ENCODE peak calls at places on chromosome 1, in seven cellular contexts. H, N, Z, P, R, Y and M are unnamed samples.

GRCh38 chr1:1273152-1273534 is 511 bp downstream of the UBE2J2 start:
- DNase-seq in H (no peak), N (no peak), Z (no peak), P (no peak), R (peak), Y (no peak), M (no peak)

GRCh38 chr1:155002479-155003226 is at the start of gene ZBTB7B:
- DNase-seq in H (peak), N (no peak), Z (peak), P (no peak), R (peak), Y (no peak), M (peak)

GRCh38 chr1:1605034-1605591 is 5.2 kb upstream of the FNDC10 start:
- DNase-seq in H (peak), N (no peak), Z (no peak), P (no peak), R (no peak), Y (no peak), M (peak)

GRCh38 chr1:55378582-55378981 is 163.4 kb upstream of the USP24 start:
- DNase-seq in H (no peak), N (peak), Z (peak), P (no peak), R (peak), Y (peak), M (peak)

GRCh38 chr1:94974824-94975223 is 47.9 kb upstream of the CNN3 start:
- DNase-seq in H (no peak), N (peak), Z (peak), P (no peak), R (no peak), Y (no peak), M (no peak)

GRCh38 chr1:236659792-236660587 is 26.3 kb upstream of the ACTN2 start:
- DNase-seq in H (no peak), N (no peak), Z (no peak), P (no peak), R (peak), Y (no peak), M (peak)

GRCh38 chr1:240254778-240255291 is 163.2 kb downstream of the FMN2 start:
- DNase-seq in H (no peak), N (no peak), Z (no peak), P (no peak), R (peak), Y (no peak), M (peak)

GRCh38 chr1:40911105-40911504 is 48.9 kb upstream of the CITED4 start:
- DNase-seq in H (no peak), N (no peak), Z (no peak), P (no peak), R (no peak), Y (no peak), M (no peak)

GRCh38 chr1:99943238-99943794 is 26.5 kb upstream of the SLC35A3 start:
- DNase-seq in H (no peak), N (peak), Z (peak), P (peak), R (no peak), Y (no peak), M (no peak)

GRCh38 chr1:153001382-153001781 is at the start of gene SPRR3:
- DNase-seq in H (no peak), N (no peak), Z (no peak), P (no peak), R (no peak), Y (no peak), M (no peak)

GRCh38 chr1:45411510-45411899 is 71.3 kb upstream of the MUTYH start:
- DNase-seq in H (no peak), N (no peak), Z (no peak), P (no peak), R (no peak), Y (no peak), M (peak)

GRCh38 chr1:235502601-235503332 is 1.5 kb downstream of the B3GALNT2 start:
- DNase-seq in H (no peak), N (peak), Z (no peak), P (no peak), R (no peak), Y (no peak), M (no peak)

GRCh38 chr1:95742591-95743089 is 508.6 kb downstream of the RWDD3 start:
- DNase-seq in H (peak), N (peak), Z (peak), P (peak), R (no peak), Y (no peak), M (peak)

GRCh38 chr1:111471012-111471411 is 2.8 kb upstream of the C1orf162 start:
- DNase-seq in H (peak), N (no peak), Z (no peak), P (no peak), R (no peak), Y (no peak), M (no peak)

GRCh38 chr1:166305371-166305770 is 138.6 kb upstream of the FAM78B start:
- DNase-seq in H (no peak), N (no peak), Z (no peak), P (no peak), R (no peak), Y (no peak), M (no peak)

GRCh38 chr1:67570473-67571143 is 114.4 kb upstream of the GADD45A start:
- DNase-seq in H (no peak), N (peak), Z (peak), P (no peak), R (no peak), Y (no peak), M (no peak)

GRCh38 chr1:9766759-9767442 is 56.9 kb downstream of the CLSTN1 start:
- DNase-seq in H (no peak), N (peak), Z (peak), P (no peak), R (no peak), Y (no peak), M (no peak)

GRCh38 chr1:42756956-42757891 is 9.6 kb downstream of the P3H1 start:
- DNase-seq in H (no peak), N (peak), Z (peak), P (peak), R (no peak), Y (no peak), M (peak)

GRCh38 chr1:63662846-63663245 is 69.6 kb downstream of the PGM1 start:
- DNase-seq in H (no peak), N (peak), Z (peak), P (no peak), R (no peak), Y (no peak), M (peak)

GRCh38 chr1:184747089-184747955 is 7.3 kb downstream of the EDEM3 start:
- DNase-seq in H (no peak), N (no peak), Z (no peak), P (no peak), R (no peak), Y (no peak), M (no peak)

GRCh38 chr1:227234998-227235405 is 83.3 kb downstream of the CDC42BPA start:
- DNase-seq in H (no peak), N (peak), Z (peak), P (peak), R (no peak), Y (peak), M (peak)

GRCh38 chr1:186662752-186663151 is 17.5 kb downstream of the PTGS2 start:
- DNase-seq in H (no peak), N (peak), Z (peak), P (no peak), R (no peak), Y (no peak), M (no peak)

GRCh38 chr1:70072239-70072751 is 133.1 kb downstream of the LRRC40 start:
- DNase-seq in H (no peak), N (peak), Z (no peak), P (no peak), R (no peak), Y (no peak), M (no peak)